ENCODE peak calls at places on chromosome 10, in five cellular contexts. L is tibial nerve; X is CD8-positive, alpha-beta T cell; O is pancreas; C is esophagus muscularis mucosa. B is an unnamed sample.

GRCh38 chr10:98314577-98315284 is 46.7 kb upstream of the LOXL4 start:
- DNase-seq in L (peak; percentile 20), X (no peak), O (no peak), C (no peak), B (no peak)

GRCh38 chr10:44960482-44961230 is 1.1 kb downstream of the RASSF4 start:
- DNase-seq in O (no peak), L (peak; percentile 14), X (peak; percentile 45), C (no peak), B (no peak)

GRCh38 chr10:118062798-118063238 is 16.1 kb upstream of the RAB11FIP2 start:
- DNase-seq in L (no peak), C (no peak), O (no peak), X (no peak), B (no peak)

GRCh38 chr10:28875535-28876208 is 198.4 kb downstream of the BAMBI start:
- DNase-seq in O (no peak), C (no peak), L (no peak), X (no peak), B (no peak)

GRCh38 chr10:11513727-11514126 is 97.7 kb downstream of the USP6NL start:
- DNase-seq in O (no peak), X (no peak), C (no peak), L (no peak), B (no peak)

GRCh38 chr10:60048146-60048545 is 141.8 kb upstream of the CCDC6 start:
- DNase-seq in L (no peak), O (no peak), X (no peak), C (no peak), B (no peak)

GRCh38 chr10:103502849-103503660 is 9.6 kb downstream of the NEURL1 start:
- DNase-seq in L (no peak), X (no peak), C (no peak), O (peak; percentile 29), B (peak; percentile 22)

GRCh38 chr10:47022311-47023131 is 111.3 kb downstream of the PTPN20 start:
- DNase-seq in X (no peak), L (no peak), C (peak; percentile 91), O (peak; percentile 40), B (peak; percentile 16)

GRCh38 chr10:37856881-37857286 is 526 bp downstream of the ZNF248 start:
- DNase-seq in O (peak; percentile 59), C (no peak), X (no peak), L (no peak), B (no peak)

GRCh38 chr10:30114871-30115270 is 55.5 kb upstream of the JCAD start:
- DNase-seq in C (no peak), L (no peak), O (no peak), X (no peak), B (peak; percentile 41)

GRCh38 chr10:103789771-103790201 is 65.6 kb downstream of the SH3PXD2A start:
- DNase-seq in C (no peak), L (no peak), X (no peak), O (no peak), B (no peak)

GRCh38 chr10:64209574-64209973 is 688.4 kb downstream of the REEP3 start:
- DNase-seq in O (no peak), X (no peak), L (no peak), C (no peak), B (no peak)

GRCh38 chr10:29237786-29238185 is 51.1 kb upstream of the LYZL1 start:
- DNase-seq in L (no peak), O (no peak), X (no peak), C (no peak), B (no peak)

GRCh38 chr10:35480150-35480549 is 125.0 kb upstream of the GJD4 start:
- DNase-seq in O (no peak), C (no peak), L (no peak), X (no peak), B (no peak)

GRCh38 chr10:131757285-131758058 is 143.3 kb upstream of the PPP2R2D start:
- DNase-seq in O (no peak), X (no peak), L (no peak), C (no peak), B (no peak)

GRCh38 chr10:1345368-1345767 is 289.2 kb downstream of the WDR37 start:
- DNase-seq in L (no peak), C (no peak), O (no peak), X (no peak), B (no peak)

GRCh38 chr10:129728246-129728820 is 235.7 kb downstream of the EBF3 start:
- DNase-seq in L (no peak), X (no peak), C (peak; percentile 91), O (peak; percentile 22), B (no peak)

GRCh38 chr10:86969421-86970041 is 1.2 kb downstream of the ADIRF start:
- DNase-seq in L (no peak), O (peak; percentile 50), C (no peak), X (peak; percentile 48), B (peak; percentile 65)

GRCh38 chr10:51269816-51270215 is 195.5 kb downstream of the PRKG1 start:
- DNase-seq in L (no peak), O (no peak), C (no peak), X (no peak), B (no peak)

GRCh38 chr10:48611133-48611532 is 6.3 kb upstream of the ARHGAP22 start:
- DNase-seq in X (no peak), C (peak; percentile 70), O (no peak), L (no peak), B (no peak)

GRCh38 chr10:78829570-78829969 is 239.2 kb upstream of the ZMIZ1 start:
- DNase-seq in O (no peak), C (no peak), L (no peak), X (no peak), B (no peak)

GRCh38 chr10:2081501-2081900 is 344.2 kb upstream of the ADARB2 start:
- DNase-seq in O (no peak), C (peak; percentile 92), X (no peak), L (no peak), B (no peak)

GRCh38 chr10:123635745-123636144 is 30.4 kb upstream of the GPR26 start:
- DNase-seq in C (peak; percentile 89), L (no peak), O (no peak), X (no peak), B (no peak)

GRCh38 chr10:74752371-74752990 is 73.9 kb upstream of the KAT6B start:
- DNase-seq in L (no peak), O (no peak), X (peak; percentile 27), C (no peak), B (no peak)

GRCh38 chr10:121183241-121183640 is 332.1 kb downstream of the WDR11 start:
- DNase-seq in L (no peak), C (no peak), X (no peak), O (no peak), B (no peak)

GRCh38 chr10:102962259-102962658 is 44.2 kb downstream of the CNNM2 start:
- DNase-seq in X (no peak), O (no peak), C (no peak), L (no peak), B (no peak)

GRCh38 chr10:118488710-118489497 is 106.5 kb downstream of the PRLHR start:
- DNase-seq in O (no peak), L (no peak), C (peak; percentile 53), X (no peak), B (no peak)

GRCh38 chr10:32893431-32893830 is 64.6 kb downstream of the ITGB1 start:
- DNase-seq in C (no peak), O (no peak), L (no peak), X (no peak), B (no peak)

GRCh38 chr10:101161494-101162299 is 30.6 kb downstream of the TLX1 start:
- DNase-seq in O (peak; percentile 76), L (peak; percentile 44), C (peak; percentile 93), X (peak; percentile 80), B (peak; percentile 61)

GRCh38 chr10:117134084-117135025 is 3.7 kb downstream of the VAX1 start:
- DNase-seq in C (peak; percentile 75), O (peak; percentile 69), X (no peak), L (no peak), B (no peak)

GRCh38 chr10:116753759-116754158 is 11.4 kb upstream of the HSPA12A start:
- DNase-seq in O (no peak), C (no peak), L (no peak), X (no peak), B (no peak)

GRCh38 chr10:80612261-80612660 is 74.6 kb downstream of the SH2D4B start:
- DNase-seq in L (no peak), O (no peak), X (no peak), C (no peak), B (no peak)

GRCh38 chr10:62080905-62081304 is 179.4 kb downstream of the ARID5B start:
- DNase-seq in X (no peak), C (no peak), O (no peak), L (no peak), B (no peak)

GRCh38 chr10:130212736-130213135 is 76.5 kb downstream of the GLRX3 start:
- DNase-seq in O (no peak), X (no peak), C (no peak), L (no peak), B (no peak)

GRCh38 chr10:21364196-21365114 is 161.0 kb downstream of the SKIDA1 start:
- DNase-seq in X (no peak), L (no peak), C (no peak), O (no peak), B (no peak)

GRCh38 chr10:99396471-99396870 is 34.0 kb downstream of the GOT1 start:
- DNase-seq in L (no peak), O (no peak), X (no peak), C (no peak), B (no peak)

GRCh38 chr10:452512-453504 is 236.7 kb downstream of the DIP2C start:
- DNase-seq in L (no peak), X (no peak), O (no peak), C (no peak), B (no peak)

GRCh38 chr10:126663880-126664279 is 6.6 kb downstream of the C10orf90 start:
- DNase-seq in O (no peak), L (no peak), X (no peak), C (no peak), B (no peak)

GRCh38 chr10:103979530-103979929 is 12.6 kb downstream of the SLK start:
- DNase-seq in X (no peak), C (no peak), L (no peak), O (no peak), B (no peak)

GRCh38 chr10:24952701-24953349 is 419 bp upstream of the PRTFDC1 start:
- DNase-seq in C (peak; percentile 83), L (no peak), O (peak; percentile 82), X (peak; percentile 84), B (peak; percentile 60)
- TF ChIP-seq CTCF in C (peak; percentile 28), L (no peak), O (no peak), X (peak; percentile 63), B (peak; percentile 41)

GRCh38 chr10:133004478-133004877 is 62.1 kb upstream of the CFAP46 start:
- DNase-seq in C (no peak), L (no peak), O (no peak), X (no peak), B (no peak)
- H3K4me1 ChIP-seq in C (no peaks in the 10 kb centered on the region), L (peaks cover 8% of the 10 kb centered on the region), O (no peaks in the 10 kb centered on the region), X (no peaks in the 10 kb centered on the region), B (no peaks in the 10 kb centered on the region)

DNA sequence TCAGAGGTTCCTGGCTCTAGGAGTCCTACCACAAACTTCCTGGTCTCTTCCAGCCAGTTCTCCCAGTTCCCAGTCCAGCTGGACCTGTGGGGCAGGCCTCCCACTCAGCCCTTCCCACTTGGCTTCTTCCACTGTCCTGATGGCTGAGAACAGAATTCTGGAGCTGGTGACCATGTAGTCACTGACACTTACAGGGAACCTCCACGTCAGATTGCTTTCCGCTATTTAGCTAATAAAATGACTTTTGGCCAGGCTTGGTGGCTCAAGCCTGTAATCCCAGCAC is 63.5 kb upstream of the ZRANB1 start:
- DNase-seq in O (no peak), X (no peak), C (no peak), L (no peak), B (no peak)
- TF ChIP-seq CTCF in O (no peak), X (no peak), C (no peak), L (no peak), B (no peak)

GRCh38 chr10:88086187-88086954 is 222.9 kb downstream of the PTEN start:
- DNase-seq in L (no peak), O (no peak), C (no peak), X (no peak), B (no peak)
- H3K4me1 ChIP-seq in L (no peaks in the 10 kb centered on the region), O (peaks cover 18% of the 10 kb centered on the region), C (peaks cover 4% of the 10 kb centered on the region), X (peaks cover 16% of the 10 kb centered on the region), B (no peaks in the 10 kb centered on the region)

B was measured in uterus.